ENCODE peak calls at places on chromosomes 13 and 19, in six cellular contexts. One of them, this sample, is unnamed.

GRCh38 chr19:1483979-1484428 is 5.0 kb upstream of the C19orf25 start:
- DNase-seq in HepG2: no peak
- DNase-seq in GM12878: no peak
- DNase-seq in K562: no peak
- DNase-seq in SK-N-SH: no peak
- DNase-seq in HCT116: no peak
- DNase-seq in this sample: no peak

GRCh38 chr19:2150794-2151338 is 500 bp downstream of the AP3D1 start:
- DNase-seq in HepG2: no peak
- DNase-seq in K562: peak
- DNase-seq in GM12878: no peak
- DNase-seq in SK-N-SH: no peak
- DNase-seq in HCT116: no peak
- DNase-seq in this sample: no peak

GRCh38 chr19:13827656-13828055 is 32.4 kb downstream of the ZSWIM4 start:
- DNase-seq in GM12878: no peak
- DNase-seq in HepG2: no peak
- DNase-seq in HCT116: no peak
- DNase-seq in K562: no peak
- DNase-seq in SK-N-SH: no peak
- DNase-seq in this sample: no peak

GRCh38 chr13:100542546-100543156 is 45.9 kb downstream of the GGACT start:
- DNase-seq in SK-N-SH: no peak
- DNase-seq in GM12878: peak
- DNase-seq in HCT116: no peak
- DNase-seq in K562: no peak
- DNase-seq in HepG2: peak
- DNase-seq in this sample: no peak

GRCh38 chr19:43489310-43489709 is 15.2 kb downstream of the PHLDB3 start:
- DNase-seq in GM12878: peak
- DNase-seq in HCT116: no peak
- DNase-seq in K562: no peak
- DNase-seq in HepG2: no peak
- DNase-seq in SK-N-SH: no peak
- DNase-seq in this sample: no peak

GRCh38 chr19:2077833-2078619 is 18.1 kb downstream of the MOB3A start:
- DNase-seq in GM12878: no peak
- DNase-seq in HepG2: no peak
- DNase-seq in K562: no peak
- DNase-seq in HCT116: no peak
- DNase-seq in SK-N-SH: peak
- DNase-seq in this sample: no peak

GRCh38 chr13:83919775-83920174 is 37.5 kb upstream of the SLITRK1 start:
- DNase-seq in GM12878: no peak
- DNase-seq in SK-N-SH: no peak
- DNase-seq in K562: no peak
- DNase-seq in HCT116: no peak
- DNase-seq in HepG2: no peak
- DNase-seq in this sample: no peak

GRCh38 chr19:38145627-38146026 is 78.4 kb downstream of the DPF1 start:
- DNase-seq in HCT116: no peak
- DNase-seq in HepG2: no peak
- DNase-seq in SK-N-SH: no peak
- DNase-seq in K562: no peak
- DNase-seq in GM12878: no peak
- DNase-seq in this sample: no peak

GRCh38 chr19:12669272-12670158 is 2.9 kb downstream of the WDR83 start:
- DNase-seq in GM12878: peak
- DNase-seq in K562: peak
- DNase-seq in HCT116: peak
- DNase-seq in HepG2: peak
- DNase-seq in SK-N-SH: peak
- DNase-seq in this sample: peak

DNA sequence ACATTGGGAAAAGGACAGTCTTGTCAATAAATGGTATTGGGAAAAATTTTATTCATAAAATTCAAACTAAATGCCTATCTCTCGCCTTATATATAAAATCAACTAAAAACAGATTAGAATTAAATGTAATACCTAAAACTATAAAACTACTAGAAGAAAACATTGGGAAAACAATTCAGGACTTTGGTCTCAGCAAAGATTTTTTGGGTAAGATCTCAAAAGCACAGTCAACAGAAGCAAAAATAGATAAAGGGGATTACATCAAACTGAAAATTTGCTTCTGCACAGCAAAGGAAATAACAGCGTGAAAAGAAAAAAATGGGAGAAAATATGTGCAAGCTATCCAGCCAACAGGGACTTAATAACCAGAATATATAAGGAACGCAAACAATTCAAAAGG is 24.3 kb upstream of the ZC3H13 start:
- DNase-seq in SK-N-SH: no peak
- DNase-seq in GM12878: no peak
- DNase-seq in HepG2: no peak
- DNase-seq in K562: no peak
- DNase-seq in HCT116: no peak
- DNase-seq in this sample: no peak
- H3K27ac ChIP-seq in SK-N-SH: no peak
- H3K27ac ChIP-seq in GM12878: no peak
- H3K27ac ChIP-seq in HepG2: no peak
- H3K27ac ChIP-seq in K562: no peak
- H3K27ac ChIP-seq in HCT116: no peak
- H3K27ac ChIP-seq in this sample: no peak

GRCh38 chr19:3547301-3547731 is 8.3 kb downstream of the TEKTIP1 start:
- DNase-seq in GM12878: no peak
- DNase-seq in HepG2: no peak
- DNase-seq in K562: no peak
- DNase-seq in HCT116: no peak
- DNase-seq in SK-N-SH: peak
- DNase-seq in this sample: no peak
- TF ChIP-seq SIN3A in GM12878: no peak
- TF ChIP-seq SIN3A in HepG2: no peak
- TF ChIP-seq SIN3A in K562: no peak
- TF ChIP-seq SIN3A in HCT116: no peak
- TF ChIP-seq SIN3A in SK-N-SH: no peak
- TF ChIP-seq SIN3A in this sample: no peak

DNA sequence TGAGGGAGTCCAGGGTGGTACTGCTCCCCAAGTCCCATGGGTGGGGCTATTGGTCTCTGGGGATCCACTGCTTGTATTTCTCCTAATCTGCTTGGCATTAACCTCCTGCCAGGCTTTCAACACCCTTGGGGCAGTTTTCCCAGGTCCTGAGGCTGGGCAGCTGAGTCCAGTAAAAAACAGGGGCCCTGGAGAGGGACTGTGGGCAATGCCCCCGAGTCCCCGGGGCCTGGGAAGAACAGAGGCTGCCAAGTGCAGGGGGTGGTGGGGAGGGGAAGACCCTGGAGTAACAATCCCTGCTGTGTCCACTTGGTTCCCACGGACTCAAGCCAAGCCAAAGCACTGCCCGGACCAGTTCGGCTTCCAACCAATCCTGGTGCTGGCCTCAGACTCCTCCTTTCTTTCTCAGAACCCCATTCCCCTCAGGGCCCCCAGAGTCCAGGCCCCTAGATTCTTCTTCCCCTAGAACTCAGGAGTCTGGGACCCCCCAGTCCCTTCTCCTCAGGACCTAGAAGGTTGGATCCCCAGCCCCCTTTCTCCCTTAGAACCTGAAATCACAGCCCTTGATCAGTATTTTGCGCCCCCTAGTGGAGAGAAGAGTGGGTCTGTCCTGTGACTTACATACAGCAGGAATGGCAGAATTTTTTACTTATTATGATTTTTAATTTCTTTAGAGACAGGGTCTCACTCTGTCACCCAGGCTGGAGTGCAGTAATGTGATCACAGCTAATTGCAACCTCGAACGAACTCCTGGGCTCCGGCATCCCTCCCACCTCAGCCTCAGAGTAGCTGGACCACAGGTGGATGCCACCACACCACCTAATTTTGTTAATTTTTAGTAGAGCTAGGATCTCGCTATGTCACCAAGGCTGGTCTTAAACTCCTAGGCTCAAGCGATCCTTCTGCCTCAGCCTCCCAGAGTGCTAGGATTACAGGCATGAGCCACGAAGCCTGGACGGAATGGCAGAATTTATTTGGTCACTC is 3.7 kb upstream of the CLPTM1 start:
- DNase-seq in GM12878: no peak
- DNase-seq in K562: peak
- DNase-seq in HepG2: peak
- DNase-seq in HCT116: peak
- DNase-seq in SK-N-SH: peak
- DNase-seq in this sample: no peak
- H3K27ac ChIP-seq in GM12878: no peak
- H3K27ac ChIP-seq in K562: no peak
- H3K27ac ChIP-seq in HepG2: peak
- H3K27ac ChIP-seq in HCT116: no peak
- H3K27ac ChIP-seq in SK-N-SH: no peak
- H3K27ac ChIP-seq in this sample: no peak

GRCh38 chr19:49151339-49152217 is 3.6 kb downstream of the HRC start:
- DNase-seq in GM12878: no peak
- DNase-seq in K562: peak
- DNase-seq in HepG2: no peak
- DNase-seq in HCT116: peak
- DNase-seq in SK-N-SH: peak
- DNase-seq in this sample: peak
- TF ChIP-seq SIN3A in GM12878: no peak
- TF ChIP-seq SIN3A in K562: peak
- TF ChIP-seq SIN3A in HepG2: no peak
- TF ChIP-seq SIN3A in HCT116: no peak
- TF ChIP-seq SIN3A in SK-N-SH: no peak
- TF ChIP-seq SIN3A in this sample: no peak

DNA sequence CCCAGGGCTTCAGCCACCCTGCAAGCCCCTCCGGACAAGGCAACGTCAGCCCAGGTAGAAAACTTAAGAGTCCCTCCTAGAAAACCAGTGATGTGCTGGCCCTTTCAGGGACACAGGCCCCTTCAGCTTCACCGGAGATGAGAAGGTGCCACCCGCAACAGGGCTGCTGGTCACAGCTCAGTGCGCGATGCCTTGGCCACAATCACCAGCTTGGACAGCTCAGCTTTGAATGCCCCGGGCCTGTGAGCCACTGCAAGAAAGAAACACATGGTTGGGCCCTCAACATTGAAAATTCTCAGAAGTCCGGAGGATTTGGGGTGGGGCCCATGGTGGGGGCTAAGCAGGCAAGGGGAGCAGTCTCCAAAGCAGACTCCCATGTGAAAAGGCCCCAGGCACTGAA is 12.3 kb downstream of the MYDGF start:
- DNase-seq in HCT116: no peak
- DNase-seq in SK-N-SH: no peak
- DNase-seq in K562: no peak
- DNase-seq in HepG2: no peak
- DNase-seq in GM12878: no peak
- DNase-seq in this sample: no peak
- H3K27ac ChIP-seq in HCT116: no peak
- H3K27ac ChIP-seq in SK-N-SH: no peak
- H3K27ac ChIP-seq in K562: no peak
- H3K27ac ChIP-seq in HepG2: no peak
- H3K27ac ChIP-seq in GM12878: no peak
- H3K27ac ChIP-seq in this sample: no peak

DNA sequence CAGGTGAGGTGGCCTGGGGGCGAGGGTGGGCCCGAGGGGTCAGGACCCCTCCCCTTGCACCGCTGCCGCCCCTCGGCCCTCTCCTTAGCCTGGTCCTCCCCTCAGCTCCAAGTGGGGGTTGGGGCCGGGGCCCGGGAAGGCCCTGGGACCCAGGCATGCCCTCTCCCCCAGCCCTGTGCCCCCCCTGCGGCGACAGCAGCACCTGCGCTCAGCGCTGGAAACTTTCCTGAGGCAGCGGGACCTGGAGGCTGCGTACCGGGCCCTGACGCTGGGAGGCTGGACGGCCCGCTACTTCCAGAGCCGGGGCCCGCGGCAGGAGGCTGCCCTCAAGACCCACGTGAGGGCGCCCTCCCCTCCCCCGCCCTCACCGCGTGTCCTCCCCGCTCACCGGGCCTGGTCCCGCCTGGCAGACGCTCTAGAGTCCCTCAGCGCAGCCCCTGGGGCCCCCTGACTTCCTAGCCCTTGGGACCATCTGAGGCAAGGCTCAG is 2.4 kb downstream of the KMT5C start:
- DNase-seq in HepG2: no peak
- DNase-seq in GM12878: no peak
- DNase-seq in HCT116: no peak
- DNase-seq in K562: peak
- DNase-seq in SK-N-SH: no peak
- DNase-seq in this sample: no peak
- TF ChIP-seq SIN3A in HepG2: no peak
- TF ChIP-seq SIN3A in GM12878: no peak
- TF ChIP-seq SIN3A in HCT116: no peak
- TF ChIP-seq SIN3A in K562: no peak
- TF ChIP-seq SIN3A in SK-N-SH: no peak
- TF ChIP-seq SIN3A in this sample: no peak

GRCh38 chr19:18009412-18010066 is 1.6 kb downstream of the ARRDC2 start:
- DNase-seq in GM12878: no peak
- DNase-seq in K562: no peak
- DNase-seq in HepG2: peak
- DNase-seq in SK-N-SH: no peak
- DNase-seq in HCT116: no peak
- DNase-seq in this sample: no peak
- H3K27ac ChIP-seq in GM12878: no peak
- H3K27ac ChIP-seq in K562: no peak
- H3K27ac ChIP-seq in HepG2: no peak
- H3K27ac ChIP-seq in SK-N-SH: no peak
- H3K27ac ChIP-seq in HCT116: no peak
- H3K27ac ChIP-seq in this sample: peak

DNA sequence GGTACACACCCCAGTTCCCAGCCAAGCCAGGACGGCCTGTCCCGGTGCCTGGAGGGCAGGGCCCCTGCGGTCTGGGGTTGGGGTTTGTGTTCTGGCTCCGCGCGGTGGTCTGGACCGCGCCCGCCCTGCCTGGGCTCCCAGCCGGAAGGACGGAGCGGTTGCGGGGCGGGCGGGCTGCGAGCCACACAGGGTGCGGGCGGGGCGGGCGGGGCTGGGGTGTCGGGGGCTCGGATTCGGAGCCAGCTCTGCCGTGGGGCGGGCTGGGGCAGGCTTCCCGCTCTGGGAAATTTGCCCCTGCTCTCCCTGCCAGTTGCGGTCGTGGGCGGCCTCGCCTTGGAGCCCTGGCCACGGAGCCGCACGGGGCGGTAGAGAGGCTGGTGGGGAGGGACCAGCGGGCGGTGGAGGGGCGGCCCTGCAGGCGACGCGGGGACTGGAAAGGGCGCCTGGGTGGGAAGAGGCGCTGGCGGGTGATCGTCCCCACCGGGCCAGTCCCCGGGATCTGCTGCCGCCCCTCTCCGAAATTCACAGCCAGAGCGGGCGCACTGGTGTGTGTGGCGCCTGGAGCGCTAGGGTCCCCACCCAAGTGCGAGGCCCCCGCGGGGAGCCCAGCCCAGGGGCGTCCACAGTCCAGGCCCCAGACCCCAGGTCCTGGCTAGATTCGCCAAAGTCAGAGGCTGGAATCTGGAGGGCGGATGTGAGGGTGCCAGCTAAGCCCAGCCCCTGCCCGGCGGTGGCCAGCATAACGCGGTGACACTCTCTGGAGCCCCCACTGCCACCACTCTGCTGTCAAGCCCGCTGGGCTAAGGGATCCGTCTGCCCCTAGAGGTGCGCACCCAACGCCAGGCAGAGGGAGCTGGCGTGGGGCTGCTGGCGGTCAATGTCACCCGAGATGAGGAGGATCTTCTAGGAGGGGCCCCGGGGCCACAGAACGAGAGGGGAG is 11.0 kb upstream of the ZNF492 start:
- DNase-seq in GM12878: no peak
- DNase-seq in HepG2: no peak
- DNase-seq in K562: no peak
- DNase-seq in SK-N-SH: peak
- DNase-seq in HCT116: no peak
- DNase-seq in this sample: no peak
- TF ChIP-seq SIN3A in GM12878: no peak
- TF ChIP-seq SIN3A in HepG2: no peak
- TF ChIP-seq SIN3A in K562: no peak
- TF ChIP-seq SIN3A in SK-N-SH: no peak
- TF ChIP-seq SIN3A in HCT116: no peak
- TF ChIP-seq SIN3A in this sample: no peak

GRCh38 chr13:49497272-49497671 is 1.5 kb downstream of the PHF11 start:
- DNase-seq in K562: no peak
- DNase-seq in SK-N-SH: no peak
- DNase-seq in HCT116: no peak
- DNase-seq in GM12878: no peak
- DNase-seq in HepG2: no peak
- DNase-seq in this sample: no peak
- H3K27ac ChIP-seq in K562: no peak
- H3K27ac ChIP-seq in SK-N-SH: no peak
- H3K27ac ChIP-seq in HCT116: no peak
- H3K27ac ChIP-seq in GM12878: no peak
- H3K27ac ChIP-seq in HepG2: peak
- H3K27ac ChIP-seq in this sample: no peak

This sample was measured in Panc1.